ENCODE peak calls at places on chromosome 6, in seven cellular contexts. Q is GM20000, V is lower lobe of right lung, I is H1, S is stomach, W is GM12865, U is B cell. X is an unnamed sample.

GRCh38 chr6:148779142-148779562 is 32.3 kb downstream of the UST start:
- DNase-seq in V (no peak), S (no peak), W (no peak), Q (no peak), I (no peak), U (no peak), X (no peak)

GRCh38 chr6:142850653-142851434 is 94.1 kb downstream of the HIVEP2 start:
- DNase-seq in S (no peak), V (no peak), W (peak), I (no peak), U (no peak), Q (no peak), X (no peak)

GRCh38 chr6:84466521-84466920 is 239.1 kb upstream of the CEP162 start:
- DNase-seq in U (no peak), W (no peak), S (no peak), Q (no peak), I (no peak), V (no peak), X (peak)

GRCh38 chr6:53858913-53859312 is 64.1 kb downstream of the LRRC1 start:
- DNase-seq in Q (no peak), U (no peak), I (no peak), S (no peak), W (no peak), V (no peak), X (no peak)

GRCh38 chr6:139153876-139154275 is 19.0 kb downstream of the HECA start:
- DNase-seq in W (no peak), Q (no peak), V (no peak), U (no peak), S (no peak), I (no peak), X (no peak)

GRCh38 chr6:122947355-122947754 is 48.7 kb upstream of the CLVS2 start:
- DNase-seq in W (no peak), Q (no peak), V (no peak), U (no peak), S (peak), I (peak), X (peak)

GRCh38 chr6:100461273-100461919 is 3.3 kb downstream of the SIM1 start:
- DNase-seq in I (peak), V (no peak), W (no peak), S (no peak), U (no peak), Q (no peak), X (peak)

GRCh38 chr6:115214283-115214682 is 846.4 kb downstream of the FRK start:
- DNase-seq in U (no peak), Q (no peak), I (no peak), S (no peak), W (no peak), V (no peak), X (no peak)

GRCh38 chr6:154558513-154558912 is 48.0 kb upstream of the CNKSR3 start:
- DNase-seq in W (no peak), I (no peak), S (no peak), Q (no peak), V (no peak), U (no peak), X (no peak)

GRCh38 chr6:35449287-35449881 is 2.8 kb upstream of the FANCE start:
- DNase-seq in V (no peak), I (peak), Q (peak), W (peak), U (peak), S (peak), X (peak)

GRCh38 chr6:17494919-17495318 is 101.5 kb downstream of the CAP2 start:
- DNase-seq in S (no peak), W (no peak), I (peak), Q (no peak), U (no peak), V (no peak), X (no peak)

GRCh38 chr6:166516256-166516655 is 70.2 kb downstream of the RAMACL start:
- DNase-seq in I (no peak), U (no peak), W (no peak), S (no peak), V (no peak), Q (no peak), X (no peak)

GRCh38 chr6:74928203-74928602 is 277.6 kb downstream of the COL12A1 start:
- DNase-seq in I (no peak), S (no peak), U (no peak), Q (no peak), V (no peak), W (no peak), X (no peak)

GRCh38 chr6:70709826-70710225 is 42.1 kb downstream of the SMAP1 start:
- DNase-seq in S (no peak), U (no peak), I (no peak), V (no peak), W (no peak), Q (no peak), X (peak)

GRCh38 chr6:110337481-110337880 is 20.7 kb downstream of the METTL24 start:
- DNase-seq in W (no peak), U (no peak), S (no peak), I (no peak), Q (no peak), V (no peak), X (no peak)

GRCh38 chr6:28982476-28983266 is 22.4 kb downstream of the ZNF311 start:
- DNase-seq in S (no peak), V (no peak), Q (no peak), U (no peak), W (peak), I (no peak), X (peak)

GRCh38 chr6:134628154-134628553 is 310.2 kb upstream of the SGK1 start:
- DNase-seq in S (no peak), U (no peak), I (no peak), V (no peak), W (no peak), Q (no peak), X (no peak)

GRCh38 chr6:143506199-143506598 is 5.3 kb downstream of the FUCA2 start:
- DNase-seq in V (no peak), W (no peak), Q (no peak), I (no peak), S (no peak), U (no peak), X (no peak)

GRCh38 chr6:115137910-115138309 is 795.1 kb upstream of the HS3ST5 start:
- DNase-seq in Q (no peak), U (no peak), W (no peak), S (no peak), V (no peak), I (no peak), X (no peak)

GRCh38 chr6:15260099-15260821 is 14.4 kb downstream of the JARID2 start:
- DNase-seq in I (no peak), V (no peak), U (no peak), Q (no peak), W (no peak), S (no peak), X (no peak)

GRCh38 chr6:149719531-149719930 is 1.6 kb upstream of the LATS1 start:
- DNase-seq in Q (no peak), I (no peak), U (no peak), S (no peak), W (no peak), V (no peak), X (no peak)

GRCh38 chr6:143805832-143806281 is 37.3 kb upstream of the LTV1 start:
- DNase-seq in Q (no peak), V (no peak), W (no peak), I (no peak), S (no peak), U (no peak), X (no peak)

GRCh38 chr6:138520463-138520862 is 21.2 kb upstream of the NHSL1 start:
- DNase-seq in V (no peak), I (no peak), S (no peak), U (no peak), W (peak), Q (no peak), X (no peak)

GRCh38 chr6:151067684-151068596 is 171.8 kb upstream of the AKAP12 start:
- DNase-seq in U (no peak), V (no peak), I (peak), W (no peak), Q (no peak), S (peak), X (peak)

GRCh38 chr6:42783177-42783875 is 1.5 kb downstream of the BICRAL start:
- DNase-seq in Q (peak), W (peak), S (peak), V (peak), U (peak), I (peak), X (peak)

GRCh38 chr6:15293674-15294073 is 47.8 kb downstream of the JARID2 start:
- DNase-seq in Q (no peak), I (no peak), U (no peak), W (no peak), V (no peak), S (no peak), X (no peak)

GRCh38 chr6:124069230-124069815 is 265.7 kb downstream of the NKAIN2 start:
- DNase-seq in S (no peak), V (no peak), Q (no peak), W (no peak), I (no peak), U (no peak), X (no peak)

GRCh38 chr6:41023114-41023513 is 15.9 kb downstream of the UNC5CL start:
- DNase-seq in V (no peak), W (no peak), Q (no peak), U (no peak), S (no peak), I (no peak), X (no peak)

GRCh38 chr6:41022294-41022693 is 16.7 kb downstream of the UNC5CL start:
- DNase-seq in U (no peak), I (no peak), Q (no peak), S (no peak), W (no peak), V (no peak), X (no peak)

GRCh38 chr6:41025966-41026365 is 13.1 kb downstream of the UNC5CL start:
- DNase-seq in V (no peak), I (no peak), W (no peak), S (no peak), U (no peak), Q (no peak), X (no peak)

GRCh38 chr6:41017663-41018062 is 21.4 kb downstream of the UNC5CL start:
- DNase-seq in S (no peak), V (no peak), I (no peak), U (no peak), W (no peak), Q (no peak), X (no peak)

DNA sequence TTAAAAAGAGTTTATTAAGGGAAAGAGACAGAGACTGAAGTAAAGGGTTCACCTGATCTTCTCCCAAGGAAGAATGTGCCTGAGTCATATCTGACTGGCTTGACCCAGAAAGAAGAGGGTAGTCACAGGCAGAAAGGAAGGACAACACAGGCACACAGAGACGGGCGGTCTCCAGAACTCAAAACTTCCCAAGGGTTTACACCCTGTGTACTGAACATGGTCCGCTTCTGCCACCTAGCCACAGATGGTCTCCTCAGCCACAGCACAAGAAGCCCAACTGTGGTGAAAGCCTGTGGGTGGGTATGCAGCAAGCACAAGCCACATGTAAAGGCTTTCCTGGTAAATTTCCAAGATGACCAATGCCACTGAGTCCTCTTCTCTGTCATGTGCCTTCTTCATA is 17.2 kb downstream of the UNC5CL start:
- DNase-seq in W (no peak), I (no peak), U (no peak), S (no peak), Q (no peak), V (no peak), X (peak)
- TF ChIP-seq CTCF in W (no peak), I (peak), U (no peak), S (peak), Q (no peak), V (no peak), X (no peak)

GRCh38 chr6:5023923-5024322 is 20.1 kb upstream of the RPP40 start:
- DNase-seq in U (no peak), Q (no peak), V (no peak), W (no peak), I (no peak), S (no peak), X (no peak)

GRCh38 chr6:5020142-5020541 is 16.3 kb upstream of the RPP40 start:
- DNase-seq in Q (no peak), I (no peak), U (no peak), W (no peak), S (no peak), V (no peak), X (no peak)
- TF ChIP-seq CTCF in Q (no peak), I (no peak), U (no peak), W (no peak), S (no peak), V (no peak), X (no peak)

GRCh38 chr6:169868458-169868857 is 117.0 kb downstream of the ERMARD start:
- DNase-seq in W (peak), U (no peak), S (peak), V (no peak), Q (peak), I (peak), X (no peak)
- TF ChIP-seq CTCF in W (no peak), U (no peak), S (no peak), V (no peak), Q (no peak), I (no peak), X (no peak)

DNA sequence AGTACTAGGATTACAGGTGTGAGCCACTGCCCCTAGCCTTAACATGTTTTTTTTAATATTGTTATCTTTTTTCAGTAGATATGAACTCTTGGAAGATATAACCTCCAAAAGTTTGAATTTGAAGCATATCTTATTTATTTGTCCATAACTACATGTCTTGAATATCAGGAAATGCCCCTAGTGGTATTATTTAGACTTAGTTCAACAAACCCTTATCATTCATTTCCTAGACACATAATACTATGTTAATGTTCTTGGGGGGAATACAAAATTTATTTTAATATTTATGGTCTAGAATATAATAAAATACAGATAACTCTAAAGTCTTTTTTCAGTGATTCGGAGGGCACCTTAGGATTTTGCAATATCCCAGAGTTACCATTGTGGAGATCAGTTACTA is 160.7 kb downstream of the HACE1 start:
- DNase-seq in W (no peak), V (no peak), Q (no peak), U (no peak), S (no peak), I (no peak), X (no peak)
- TF ChIP-seq CTCF in W (no peak), V (no peak), Q (no peak), U (no peak), S (no peak), I (no peak), X (no peak)

GRCh38 chr6:125155344-125155743 is 1.8 kb downstream of the TPD52L1 start:
- DNase-seq in U (no peak), I (no peak), S (no peak), W (no peak), Q (no peak), V (no peak), X (no peak)

GRCh38 chr6:125151715-125152114 is 1.9 kb upstream of the TPD52L1 start:
- DNase-seq in U (no peak), Q (no peak), V (no peak), W (no peak), S (no peak), I (no peak), X (no peak)

GRCh38 chr6:125153541-125154183 is at the start of gene TPD52L1:
- DNase-seq in Q (peak), U (peak), V (peak), W (peak), I (peak), S (peak), X (peak)

GRCh38 chr6:125156496-125156895 is 2.9 kb downstream of the TPD52L1 start:
- DNase-seq in S (no peak), Q (no peak), I (no peak), U (no peak), W (no peak), V (no peak), X (no peak)

DNA sequence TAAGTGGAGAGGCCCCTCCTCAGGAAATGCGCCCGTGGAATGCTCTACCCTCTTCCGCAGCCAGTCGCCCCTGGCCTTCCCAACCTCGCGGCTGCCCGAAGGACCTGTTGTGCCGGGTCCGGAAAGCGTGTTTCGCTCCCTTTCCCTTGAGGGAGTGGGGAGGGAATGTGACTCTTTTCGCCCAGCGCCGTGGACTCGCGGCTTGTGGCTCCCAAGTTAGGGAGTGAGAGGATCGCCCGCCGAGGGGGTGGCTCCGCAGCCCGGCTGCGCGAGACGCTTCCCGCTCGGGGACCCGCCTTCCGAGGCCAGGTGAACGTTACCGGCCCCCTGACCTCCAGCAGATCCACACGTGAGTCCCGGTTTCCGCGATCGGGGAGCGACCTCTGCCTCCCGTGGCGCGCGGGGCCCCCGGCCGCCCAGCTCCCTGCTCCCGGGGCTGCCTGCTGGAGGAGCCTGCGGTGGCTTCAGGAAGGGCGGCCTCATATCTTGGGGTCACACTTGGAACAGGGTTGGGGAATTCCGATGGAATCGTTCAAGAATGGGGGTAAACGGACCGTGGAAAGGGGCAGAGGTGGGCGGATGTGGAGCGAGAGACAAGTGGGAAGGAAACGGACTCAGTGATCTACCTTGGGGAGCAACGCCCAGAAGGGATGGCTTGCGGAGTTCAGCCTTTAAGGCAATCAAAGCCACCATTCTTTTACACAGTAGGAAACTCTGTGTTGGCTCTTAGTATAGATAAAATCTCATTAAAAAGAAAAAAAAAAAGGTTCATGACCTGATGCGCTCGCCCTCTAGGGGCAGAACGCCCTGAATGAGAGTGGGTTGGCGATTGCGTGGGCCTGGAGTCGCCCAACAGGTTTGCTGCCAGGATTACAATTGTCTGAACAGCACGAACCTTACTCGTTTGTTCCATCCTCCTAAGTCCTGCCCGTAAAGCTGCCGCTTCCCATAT is 887 bp downstream of the TPD52L1 start:
- DNase-seq in W (peak), I (peak), S (no peak), U (peak), Q (peak), V (peak), X (peak)
- TF ChIP-seq CTCF in W (no peak), I (peak), S (no peak), U (no peak), Q (peak), V (peak), X (peak)

GRCh38 chr6:30942338-30943060 is 1.7 kb downstream of the MUCL3 start:
- DNase-seq in S (peak), W (no peak), U (no peak), I (peak), V (peak), Q (no peak), X (peak)
- TF ChIP-seq CTCF in S (peak), W (no peak), U (no peak), I (peak), V (peak), Q (no peak), X (peak)

DNA sequence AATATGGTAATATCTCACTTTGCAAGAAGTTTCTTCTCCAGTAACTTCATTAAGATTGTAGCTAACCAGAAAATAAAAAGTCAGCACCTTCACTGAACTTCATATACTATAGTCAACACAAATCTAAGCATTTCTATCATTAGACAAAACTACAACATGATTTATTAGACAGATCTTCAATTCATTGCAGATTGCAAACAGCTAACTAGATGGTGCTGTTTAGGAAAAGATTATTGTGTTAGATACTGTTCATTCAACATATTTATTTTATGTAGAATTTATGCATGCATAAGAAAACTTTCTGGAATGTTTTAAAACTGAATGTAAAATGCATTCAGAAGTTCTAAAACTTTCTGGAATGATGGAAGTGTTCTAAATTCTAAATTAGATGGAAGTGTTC is 442.1 kb downstream of the HTR1B start:
- DNase-seq in S (no peak), U (no peak), W (no peak), I (no peak), V (no peak), Q (no peak), X (no peak)
- TF ChIP-seq CTCF in S (no peak), U (no peak), W (no peak), I (no peak), V (no peak), Q (no peak), X (no peak)

X was measured in Calu3.